ENCODE peak calls at places on chromosomes 2 and 18, in four cellular contexts. S is HFFc6, O is non-pigmented ciliary epithelial cell, P is anterior cingulate cortex. F is an unnamed sample.

GRCh38 chr2:70947556-70948184 is 12.0 kb downstream of the ATP6V1B1 start:
- DNase-seq in S (peak; percentile 57), O (peak; percentile 27), P (no peak), F (no peak)

GRCh38 chr18:49723648-49724180 is 89.6 kb downstream of the ACAA2 start:
- DNase-seq in S (peak; percentile 3), O (no peak), P (no peak), F (no peak)

GRCh38 chr2:48508461-48509124 is 21.4 kb upstream of the STON1 start:
- DNase-seq in S (peak; percentile 67), O (no peak), P (no peak), F (no peak)

GRCh38 chr18:57561728-57562423 is 24.6 kb downstream of the FECH start:
- DNase-seq in S (peak; percentile 46), O (no peak), P (no peak), F (no peak)

GRCh38 chr2:43448822-43449110 is 147.1 kb downstream of the THADA start:
- DNase-seq in S (no peak), O (no peak), P (no peak), F (no peak)

GRCh38 chr2:39094717-39095363 is 26.0 kb downstream of the SOS1 start:
- DNase-seq in S (no peak), O (peak; percentile 24), P (no peak), F (no peak)

GRCh38 chr2:54581326-54582039 is 125.4 kb downstream of the SPTBN1 start:
- DNase-seq in S (no peak), O (no peak), P (no peak), F (no peak)

GRCh38 chr18:77635441-77635840 is 385.8 kb downstream of the GALR1 start:
- DNase-seq in S (no peak), O (no peak), P (peak; percentile 16), F (peak; percentile 79)

GRCh38 chr18:78319934-78320333 is 659.7 kb upstream of the SALL3 start:
- DNase-seq in S (no peak), O (no peak), P (no peak), F (no peak)

F was measured in uterus.